ENCODE peak calls at places on chromosome 14, in nine cellular contexts. One of them, this sample, is unnamed.

GRCh38 chr14:69363055-69363454 is 35.0 kb downstream of the ERH start:
- DNase-seq in NCI-H510A: no peak
- DNase-seq in body of pancreas: peak
- DNase-seq in brain microvascular endothelial cell: peak
- DNase-seq in MV-4-11: no peak
- DNase-seq in putamen: no peak
- DNase-seq in heart right ventricle: peak
- DNase-seq in A172: no peak
- DNase-seq in GM23248: peak
- DNase-seq in this sample: no peak

GRCh38 chr14:52351191-52351560 is 37.1 kb downstream of the PTGER2 start:
- DNase-seq in NCI-H510A: no peak
- DNase-seq in body of pancreas: no peak
- DNase-seq in brain microvascular endothelial cell: no peak
- DNase-seq in MV-4-11: no peak
- DNase-seq in putamen: no peak
- DNase-seq in heart right ventricle: no peak
- DNase-seq in A172: peak
- DNase-seq in GM23248: peak
- DNase-seq in this sample: no peak

GRCh38 chr14:105294142-105294597 is 6.6 kb downstream of the BRF1 start:
- DNase-seq in NCI-H510A: peak
- DNase-seq in body of pancreas: peak
- DNase-seq in brain microvascular endothelial cell: peak
- DNase-seq in MV-4-11: peak
- DNase-seq in putamen: no peak
- DNase-seq in heart right ventricle: peak
- DNase-seq in A172: no peak
- DNase-seq in GM23248: peak
- DNase-seq in this sample: no peak

GRCh38 chr14:22998324-22999012 is 11.5 kb downstream of the C14orf93 start:
- DNase-seq in NCI-H510A: no peak
- DNase-seq in body of pancreas: peak
- DNase-seq in brain microvascular endothelial cell: no peak
- DNase-seq in MV-4-11: no peak
- DNase-seq in putamen: no peak
- DNase-seq in heart right ventricle: no peak
- DNase-seq in A172: no peak
- DNase-seq in GM23248: no peak
- DNase-seq in this sample: no peak

GRCh38 chr14:56172074-56172473 is 53.9 kb downstream of the PELI2 start:
- DNase-seq in NCI-H510A: no peak
- DNase-seq in body of pancreas: no peak
- DNase-seq in brain microvascular endothelial cell: no peak
- DNase-seq in MV-4-11: peak
- DNase-seq in putamen: no peak
- DNase-seq in heart right ventricle: no peak
- DNase-seq in A172: no peak
- DNase-seq in GM23248: no peak
- DNase-seq in this sample: no peak

GRCh38 chr14:50225067-50225973 is 6.1 kb downstream of the SOS2 start:
- DNase-seq in NCI-H510A: no peak
- DNase-seq in body of pancreas: peak
- DNase-seq in brain microvascular endothelial cell: peak
- DNase-seq in MV-4-11: no peak
- DNase-seq in putamen: no peak
- DNase-seq in heart right ventricle: peak
- DNase-seq in A172: peak
- DNase-seq in GM23248: peak
- DNase-seq in this sample: no peak

GRCh38 chr14:61051046-61051445 is 70.0 kb downstream of the SLC38A6 start:
- DNase-seq in NCI-H510A: no peak
- DNase-seq in body of pancreas: no peak
- DNase-seq in brain microvascular endothelial cell: no peak
- DNase-seq in MV-4-11: peak
- DNase-seq in putamen: no peak
- DNase-seq in heart right ventricle: peak
- DNase-seq in A172: no peak
- DNase-seq in GM23248: peak
- DNase-seq in this sample: no peak

GRCh38 chr14:92988786-92989755 is 66.1 kb downstream of the CHGA start:
- DNase-seq in NCI-H510A: no peak
- DNase-seq in body of pancreas: no peak
- DNase-seq in brain microvascular endothelial cell: no peak
- DNase-seq in MV-4-11: no peak
- DNase-seq in putamen: no peak
- DNase-seq in heart right ventricle: no peak
- DNase-seq in A172: no peak
- DNase-seq in GM23248: no peak
- DNase-seq in this sample: no peak

GRCh38 chr14:24182110-24182882 is 6.3 kb downstream of the IPO4 start:
- DNase-seq in NCI-H510A: no peak
- DNase-seq in body of pancreas: no peak
- DNase-seq in brain microvascular endothelial cell: no peak
- DNase-seq in MV-4-11: no peak
- DNase-seq in putamen: no peak
- DNase-seq in heart right ventricle: no peak
- DNase-seq in A172: no peak
- DNase-seq in GM23248: no peak
- DNase-seq in this sample: no peak

GRCh38 chr14:24417832-24418491 is 11.5 kb downstream of the CBLN3 start:
- DNase-seq in NCI-H510A: no peak
- DNase-seq in body of pancreas: no peak
- DNase-seq in brain microvascular endothelial cell: no peak
- DNase-seq in MV-4-11: no peak
- DNase-seq in putamen: no peak
- DNase-seq in heart right ventricle: no peak
- DNase-seq in A172: no peak
- DNase-seq in GM23248: no peak
- DNase-seq in this sample: no peak